ENCODE peak calls at places on chromosomes 1 and 21, in four cellular contexts. M is neural progenitor cell, K is AG09309, W is astrocyte of the cerebellum. B is an unnamed sample.

GRCh38 chr1:85573348-85573747 is 7.2 kb upstream of the CCN1 start:
- DNase-seq in M (no peak), K (no peak), W (no peak), B (no peak)

GRCh38 chr1:61139324-61140055 is 57.1 kb downstream of the NFIA start:
- DNase-seq in M (peak), K (no peak), W (peak), B (no peak)

GRCh38 chr1:7229696-7230095 is 444.4 kb downstream of the CAMTA1 start:
- DNase-seq in M (no peak), K (no peak), W (no peak), B (no peak)

GRCh38 chr21:37225440-37225839 is 41.7 kb downstream of the VPS26C start:
- DNase-seq in M (no peak), K (no peak), W (no peak), B (no peak)

GRCh38 chr1:156371553-156372264 is 2.7 kb downstream of the RHBG start:
- DNase-seq in M (no peak), K (no peak), W (no peak), B (no peak)

GRCh38 chr1:25167269-25168192 is 64.8 kb downstream of the SYF2 start:
- DNase-seq in M (no peak), K (no peak), W (no peak), B (no peak)

GRCh38 chr1:33758698-33759097 is 105.2 kb upstream of the HMGB4 start:
- DNase-seq in M (no peak), K (peak), W (no peak), B (no peak)

GRCh38 chr1:86018311-86018923 is 138.2 kb downstream of the COL24A1 start:
- DNase-seq in M (peak), K (no peak), W (peak), B (peak)

GRCh38 chr1:230081751-230082150 is 14.7 kb downstream of the GALNT2 start:
- DNase-seq in M (no peak), K (no peak), W (no peak), B (no peak)

GRCh38 chr1:4369335-4369734 is 285.1 kb upstream of the AJAP1 start:
- DNase-seq in M (no peak), K (no peak), W (no peak), B (no peak)

GRCh38 chr1:26582836-26583460 is 53.4 kb downstream of the RPS6KA1 start:
- DNase-seq in M (no peak), K (peak), W (no peak), B (no peak)

GRCh38 chr1:170640581-170640980 is 23.4 kb upstream of the PRRX1 start:
- DNase-seq in M (no peak), K (no peak), W (no peak), B (no peak)

GRCh38 chr1:208025036-208025435 is 114.1 kb upstream of the CD34 start:
- DNase-seq in M (no peak), K (peak), W (peak), B (no peak)

GRCh38 chr21:16342932-16343331 is 613.1 kb downstream of the USP25 start:
- DNase-seq in M (no peak), K (no peak), W (no peak), B (no peak)

GRCh38 chr1:172826096-172826741 is 167.3 kb downstream of the FASLG start:
- DNase-seq in M (peak), K (peak), W (peak), B (no peak)

GRCh38 chr1:9659328-9659727 is 7.8 kb downstream of the PIK3CD start:
- DNase-seq in M (no peak), K (peak), W (peak), B (no peak)

GRCh38 chr1:233427907-233428306 is 100.4 kb downstream of the MAP3K21 start:
- DNase-seq in M (no peak), K (no peak), W (no peak), B (no peak)

GRCh38 chr21:27168084-27168483 is 201.2 kb upstream of the ADAMTS5 start:
- DNase-seq in M (no peak), K (no peak), W (no peak), B (no peak)

GRCh38 chr1:33007190-33008050 is 29.3 kb downstream of the AK2 start:
- DNase-seq in M (peak), K (peak), W (peak), B (no peak)

GRCh38 chr1:17475729-17476128 is 36.3 kb upstream of the RCC2 start:
- DNase-seq in M (no peak), K (peak), W (no peak), B (no peak)

GRCh38 chr1:179781962-179782361 is 38.9 kb downstream of the FAM163A start:
- DNase-seq in M (no peak), K (no peak), W (no peak), B (no peak)

GRCh38 chr1:147821883-147822282 is 61.5 kb upstream of the GJA5 start:
- DNase-seq in M (no peak), K (no peak), W (no peak), B (no peak)

GRCh38 chr1:75345538-75346292 is 211.5 kb downstream of the LHX8 start:
- DNase-seq in M (no peak), K (no peak), W (peak), B (no peak)

GRCh38 chr1:3125546-3126368 is 56.8 kb downstream of the PRDM16 start:
- DNase-seq in M (peak), K (no peak), W (no peak), B (no peak)

GRCh38 chr1:101150676-101151075 is 86.1 kb upstream of the S1PR1 start:
- DNase-seq in M (no peak), K (no peak), W (no peak), B (no peak)

GRCh38 chr1:204359474-204360255 is at the start of gene PLEKHA6:
- DNase-seq in M (peak), K (peak), W (no peak), B (peak)

GRCh38 chr21:19440792-19441494 is 1037.4 kb upstream of the TMPRSS15 start:
- DNase-seq in M (no peak), K (no peak), W (no peak), B (no peak)

GRCh38 chr21:28719731-28720130 is 272.9 kb downstream of the LTN1 start:
- DNase-seq in M (no peak), K (no peak), W (no peak), B (no peak)

GRCh38 chr1:6105218-6105679 is 59.6 kb downstream of the KCNAB2 start:
- DNase-seq in M (no peak), K (no peak), W (no peak), B (no peak)

GRCh38 chr1:94326329-94326728 is 88.9 kb upstream of the ARHGAP29 start:
- DNase-seq in M (peak), K (no peak), W (no peak), B (no peak)

DNA sequence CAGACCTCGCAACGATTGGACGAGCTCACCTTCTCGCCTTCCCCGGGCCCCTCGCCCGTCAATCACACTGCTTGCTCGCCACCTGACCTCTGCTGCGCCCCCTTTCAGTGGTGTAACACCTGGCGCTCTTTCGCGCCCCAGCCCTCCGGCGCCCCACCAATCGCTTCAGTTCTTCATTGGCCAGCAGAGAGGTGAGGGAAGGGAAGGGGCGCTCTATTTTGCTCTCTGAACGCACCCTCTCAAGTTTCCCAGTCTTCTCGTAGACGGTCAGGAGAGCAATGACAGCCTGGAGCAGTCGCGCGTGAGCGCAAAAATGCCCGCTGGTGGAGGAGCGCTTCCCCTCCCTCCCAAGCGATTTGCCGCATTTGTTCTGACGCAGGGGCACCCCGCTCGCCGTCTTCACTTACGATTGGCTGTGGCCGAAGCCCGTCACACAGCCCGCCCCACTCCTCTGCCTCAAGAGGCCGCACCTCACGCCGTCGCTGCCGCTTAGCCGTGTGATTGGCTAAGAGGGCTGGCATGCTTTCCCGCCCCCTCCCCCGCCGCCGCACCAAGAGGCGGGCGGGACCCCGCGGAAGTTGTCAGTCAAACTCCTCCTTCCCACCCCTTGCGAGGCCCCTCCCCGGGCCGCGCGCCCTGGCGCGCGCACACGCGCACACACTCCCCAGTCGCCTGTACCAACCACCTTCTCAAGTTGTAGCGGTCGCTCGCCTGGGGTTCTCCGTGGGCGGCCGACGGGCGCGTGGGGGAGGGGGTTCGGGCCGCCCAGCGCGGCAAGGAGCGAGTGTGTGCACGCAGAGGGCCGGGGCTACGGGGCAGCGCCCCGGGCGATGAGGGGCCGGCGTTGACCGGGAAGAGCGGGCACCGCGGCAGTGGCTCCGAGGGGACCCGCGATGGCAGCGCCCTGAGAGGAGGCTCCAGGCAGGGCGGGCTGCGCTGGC is at the start of gene PPP2R5A:
- DNase-seq in M (peak), K (peak), W (peak), B (peak)
- TF ChIP-seq CTCF in M (peak), K (no peak), W (peak), B (peak)

DNA sequence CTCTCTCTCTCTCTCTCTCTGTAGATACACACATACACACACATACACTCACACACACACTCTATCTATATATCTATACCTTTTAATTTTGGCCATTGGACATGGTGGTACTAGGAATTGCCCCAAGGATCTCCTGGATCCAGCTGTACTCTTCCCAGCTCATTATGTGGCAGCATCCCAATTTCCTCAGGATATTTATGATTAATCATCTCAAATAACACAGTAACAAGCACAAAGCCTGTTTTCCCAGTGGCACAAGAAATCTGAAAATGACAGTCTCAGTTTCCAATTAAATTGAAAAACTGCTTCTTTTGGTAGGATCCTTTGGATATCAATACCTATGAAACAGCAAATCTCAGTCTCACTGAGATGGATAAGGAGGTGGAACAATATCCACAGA is 27.6 kb downstream of the S100A10 start:
- DNase-seq in M (no peak), K (no peak), W (no peak), B (no peak)
- TF ChIP-seq CTCF in M (no peak), K (no peak), W (no peak), B (no peak)

GRCh38 chr1:52365746-52366516 is at the start of gene CC2D1B:
- DNase-seq in M (peak), K (peak), W (peak), B (peak)
- TF ChIP-seq CTCF in M (peak), K (no peak), W (peak), B (no peak)

GRCh38 chr1:47774986-47775834 is 222.0 kb downstream of the TRABD2B start:
- DNase-seq in M (no peak), K (no peak), W (no peak), B (no peak)

GRCh38 chr1:47772281-47772680 is 224.9 kb downstream of the TRABD2B start:
- DNase-seq in M (no peak), K (no peak), W (no peak), B (no peak)

GRCh38 chr1:47769983-47770382 is 227.2 kb downstream of the TRABD2B start:
- DNase-seq in M (no peak), K (no peak), W (no peak), B (no peak)

GRCh38 chr1:47771766-47772165 is 225.4 kb downstream of the TRABD2B start:
- DNase-seq in M (no peak), K (no peak), W (no peak), B (no peak)

DNA sequence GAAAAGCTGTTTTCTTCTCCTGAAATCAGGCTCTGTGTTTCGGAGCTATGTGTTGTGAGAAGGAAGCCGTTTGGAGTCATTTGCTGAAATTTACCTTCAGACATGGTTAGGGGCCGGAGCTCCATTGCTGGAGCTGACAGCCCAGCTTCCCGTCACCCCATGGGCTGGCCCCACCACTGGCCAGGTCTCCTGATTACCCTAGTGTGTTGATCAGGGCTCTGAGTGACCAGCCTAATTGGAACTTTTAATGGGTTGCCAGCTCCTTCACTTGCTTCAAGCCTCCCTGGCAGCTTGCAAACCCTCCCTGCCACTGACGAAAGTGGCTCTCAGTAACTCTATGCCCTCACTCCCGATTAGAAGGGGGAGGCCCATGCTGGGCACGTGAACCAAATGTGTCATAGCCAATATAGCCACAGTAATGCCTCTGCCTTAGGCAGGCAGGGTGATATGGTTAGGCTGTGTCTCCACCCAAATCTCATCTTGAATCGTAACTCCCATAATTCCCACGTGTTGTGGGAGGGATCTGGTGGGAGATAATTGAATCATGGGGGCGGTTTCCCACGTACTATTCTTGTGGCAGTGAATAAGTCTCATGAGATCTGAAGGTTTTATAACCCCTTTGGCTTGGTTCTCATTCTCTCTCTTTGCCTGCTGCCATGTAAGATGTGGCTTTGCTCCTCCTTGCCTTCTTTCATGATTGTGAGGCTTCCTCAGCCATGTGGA is 224.1 kb downstream of the TRABD2B start:
- DNase-seq in M (no peak), K (no peak), W (no peak), B (no peak)
- TF ChIP-seq CTCF in M (no peak), K (no peak), W (no peak), B (no peak)

B was measured in D721Med.